ENCODE peak calls at places on chromosomes 12 and 14, in ten cellular contexts. E, M, L, R, X, A, W, J, T and N are unnamed samples.

GRCh38 chr14:55438066-55438683 is 2.2 kb downstream of the TBPL2 start:
- DNase-seq in E (no peak), M (peak; percentile 57), L (peak; percentile 62), R (peak; percentile 27), X (no peak), A (peak; percentile 80), W (peak; percentile 11), J (peak; percentile 44), T (peak; percentile 70), N (peak; percentile 53)

GRCh38 chr14:38611928-38612327 is 356.0 kb upstream of the CLEC14A start:
- DNase-seq in E (no peak), M (no peak), L (no peak), R (no peak), X (no peak), A (peak; percentile 62), W (no peak), J (no peak), T (no peak), N (no peak)

GRCh38 chr12:111328138-111328537 is 40.8 kb downstream of the PHETA1 start:
- DNase-seq in E (no peak), M (no peak), L (no peak), R (no peak), X (no peak), A (no peak), W (no peak), J (no peak), T (no peak), N (no peak)

GRCh38 chr14:100239200-100239839 is 376 bp downstream of the YY1 start:
- DNase-seq in E (peak; percentile 81), M (no peak), L (no peak), R (no peak), X (peak; percentile 77), A (no peak), W (no peak), J (peak; percentile 40), T (no peak), N (no peak)

GRCh38 chr12:95412826-95413311 is 61.1 kb upstream of the METAP2 start:
- DNase-seq in E (no peak), M (peak; percentile 23), L (no peak), R (peak; percentile 84), X (no peak), A (no peak), W (no peak), J (no peak), T (no peak), N (no peak)

GRCh38 chr12:7646178-7646475 is 19.6 kb downstream of the APOBEC1 start:
- DNase-seq in E (no peak), M (no peak), L (no peak), R (no peak), X (no peak), A (peak; percentile 31), W (no peak), J (no peak), T (no peak), N (peak; percentile 55)

GRCh38 chr12:109888179-109889020 is 8.1 kb upstream of the GLTP start:
- DNase-seq in E (no peak), M (peak; percentile 50), L (no peak), R (peak; percentile 72), X (no peak), A (no peak), W (peak; percentile 53), J (no peak), T (no peak), N (peak; percentile 69)

GRCh38 chr14:93700928-93701327 is 87.4 kb downstream of the PRIMA1 start:
- DNase-seq in E (no peak), M (no peak), L (no peak), R (no peak), X (no peak), A (no peak), W (no peak), J (no peak), T (no peak), N (no peak)

GRCh38 chr12:118525216-118525615 is 148.9 kb downstream of the SUDS3 start:
- DNase-seq in E (no peak), M (no peak), L (no peak), R (no peak), X (no peak), A (no peak), W (no peak), J (no peak), T (no peak), N (no peak)

GRCh38 chr12:79547735-79548347 is 142.9 kb downstream of the PAWR start:
- DNase-seq in E (no peak), M (peak; percentile 34), L (peak; percentile 56), R (no peak), X (no peak), A (peak; percentile 85), W (no peak), J (peak; percentile 53), T (peak; percentile 64), N (peak; percentile 51)

GRCh38 chr12:42161529-42161928 is 16.9 kb upstream of the GXYLT1 start:
- DNase-seq in E (no peak), M (no peak), L (no peak), R (no peak), X (no peak), A (no peak), W (no peak), J (no peak), T (no peak), N (no peak)

GRCh38 chr14:45199246-45199645 is 53.8 kb downstream of the MIS18BP1 start:
- DNase-seq in E (no peak), M (no peak), L (no peak), R (no peak), X (no peak), A (no peak), W (no peak), J (no peak), T (no peak), N (no peak)

GRCh38 chr12:21892341-21892740 is 48.9 kb downstream of the ABCC9 start:
- DNase-seq in E (no peak), M (no peak), L (no peak), R (no peak), X (no peak), A (no peak), W (no peak), J (no peak), T (no peak), N (no peak)

DNA sequence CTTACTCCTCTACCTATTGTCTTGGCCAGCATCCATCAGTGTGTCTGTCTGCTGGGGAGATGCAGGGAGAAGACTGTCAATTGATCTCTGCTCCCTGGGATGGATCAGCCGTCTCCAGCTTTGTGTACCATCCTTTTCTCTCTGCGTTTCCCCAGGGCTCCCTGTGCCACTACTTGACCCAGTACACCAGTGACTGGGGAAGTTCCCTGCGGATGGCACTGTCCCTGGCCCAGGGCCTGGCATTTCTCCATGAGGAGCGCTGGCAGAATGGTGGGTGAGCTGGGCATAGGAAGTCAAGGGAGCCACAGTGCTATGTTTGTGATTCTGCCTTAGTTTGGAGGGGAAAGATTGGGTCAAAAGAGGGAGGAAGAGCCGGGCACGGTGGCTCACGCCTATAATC is 5.1 kb downstream of the AMHR2 start:
- DNase-seq in E (no peak), M (no peak), L (no peak), R (no peak), X (no peak), A (no peak), W (no peak), J (no peak), T (no peak), N (no peak)
- H3K27ac ChIP-seq in E (no peak overlapping the region), M (no peak overlapping the region), L (no peak overlapping the region), R (no peak overlapping the region), X (no peak overlapping the region), A (no peak overlapping the region), W (no peak overlapping the region), J (no peak overlapping the region), T (no peak overlapping the region), N (no peak overlapping the region)

GRCh38 chr14:71322660-71323250 is 415.5 kb downstream of the PCNX1 start:
- DNase-seq in E (no peak), M (no peak), L (peak; percentile 24), R (no peak), X (no peak), A (no peak), W (peak; percentile 60), J (no peak), T (peak; percentile 54), N (peak; percentile 72)
- H3K27ac ChIP-seq in E (no peak overlapping the region), M (peak overlapping the region; percentile 93), L (peak overlapping the region; percentile 79), R (no peak overlapping the region), X (no peak overlapping the region), A (no peak overlapping the region), W (no peak overlapping the region), J (no peak overlapping the region), T (no peak overlapping the region), N (peak overlapping the region; percentile 79)

GRCh38 chr12:27710592-27711311 is at the start of gene MRPS35:
- DNase-seq in E (peak; percentile 97), M (peak; percentile 80), L (peak; percentile 91), R (peak; percentile 79), X (peak; percentile 97), A (peak; percentile 88), W (peak; percentile 91), J (peak; percentile 88), T (peak; percentile 94), N (peak; percentile 91)

GRCh38 chr12:27711312-27711682 is 665 bp downstream of the MRPS35 start:
- DNase-seq in E (no peak), M (no peak), L (no peak), R (no peak), X (no peak), A (peak; percentile 33), W (no peak), J (no peak), T (no peak), N (peak; percentile 38)

GRCh38 chr12:27709212-27709931 is 1.3 kb upstream of the MRPS35 start:
- DNase-seq in E (no peak), M (no peak), L (no peak), R (no peak), X (no peak), A (no peak), W (no peak), J (no peak), T (no peak), N (no peak)

GRCh38 chr12:27711957-27712356 is 1.3 kb downstream of the MRPS35 start:
- DNase-seq in E (no peak), M (no peak), L (no peak), R (no peak), X (no peak), A (no peak), W (no peak), J (no peak), T (no peak), N (no peak)

GRCh38 chr12:27709932-27710591 is 570 bp upstream of the MRPS35 start:
- DNase-seq in E (no peak), M (no peak), L (no peak), R (no peak), X (peak; percentile 58), A (no peak), W (no peak), J (no peak), T (no peak), N (no peak)
- H3K27ac ChIP-seq in E (peak overlapping the region; percentile 83), M (peak overlapping the region; percentile 93), L (peak overlapping the region; percentile 89), R (peak overlapping the region; percentile 84), X (peak overlapping the region; percentile 67), A (peak overlapping the region; percentile 62), W (peak overlapping the region; percentile 70), J (peak overlapping the region; percentile 60), T (peak overlapping the region; percentile 77), N (peak overlapping the region; percentile 41)

DNA sequence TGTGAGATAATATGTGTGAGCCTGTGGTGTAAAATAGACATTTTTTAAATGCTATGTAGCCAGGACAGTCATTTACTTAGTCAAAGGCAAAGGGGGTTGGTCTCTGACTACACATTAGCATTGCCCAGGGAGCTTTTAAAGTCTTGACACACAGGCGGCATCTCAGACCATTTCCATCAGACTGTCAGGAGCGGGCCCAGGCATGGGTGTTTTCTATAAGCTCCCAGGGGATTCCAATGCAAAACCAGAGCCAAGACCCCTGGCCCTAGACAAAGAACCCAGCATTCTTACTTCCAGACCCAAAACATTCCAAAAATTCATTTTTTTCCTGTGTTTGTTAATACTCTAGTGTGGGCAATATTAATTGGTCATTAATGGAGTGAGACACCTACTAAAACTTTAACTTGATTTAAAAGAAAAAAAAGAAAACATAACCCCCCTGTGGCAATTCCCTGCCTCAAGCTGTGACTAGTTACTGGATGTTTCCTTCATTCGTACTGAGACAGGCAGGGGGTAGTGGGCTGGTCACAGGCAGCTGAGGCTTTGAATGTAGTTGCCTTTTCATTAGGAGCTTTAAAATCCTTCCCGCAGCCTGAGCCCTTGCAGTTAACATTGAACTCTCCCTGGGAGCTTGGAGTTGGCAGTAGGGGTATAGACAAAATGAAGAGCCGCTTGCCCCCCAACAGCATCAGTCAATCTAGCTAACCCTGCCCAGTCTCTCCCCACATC is 103.7 kb downstream of the CMKLR1 start:
- DNase-seq in E (no peak), M (no peak), L (no peak), R (no peak), X (no peak), A (peak; percentile 54), W (no peak), J (no peak), T (no peak), N (no peak)
- H3K27ac ChIP-seq in E (no peak overlapping the region), M (no peak overlapping the region), L (no peak overlapping the region), R (no peak overlapping the region), X (no peak overlapping the region), A (peak overlapping the region; percentile 33), W (no peak overlapping the region), J (no peak overlapping the region), T (no peak overlapping the region), N (no peak overlapping the region)